ENCODE peak calls at places on chromosomes 6 and 20, in ten cellular contexts. I is mammary epithelial cell; C is AG09319; N is Calu3; T is CD4-positive, alpha-beta T cell; L is A549; R is uterus; P is left ventricle myocardium inferior; S is bronchial epithelial cell; A is AG09309. H is an unnamed sample.
A peak's percentile ranks its signal among the peaks of the same experiment; 100 is the strongest.

GRCh38 chr6:157597461-157598312 is 216.7 kb downstream of the ZDHHC14 start:
- DNase-seq in I (peak; percentile 24), C (no peak), N (peak; percentile 44), T (no peak), L (peak; percentile 28), R (peak; percentile 40), P (peak; percentile 36), S (peak; percentile 22), A (no peak), H (peak; percentile 64)

GRCh38 chr6:84652356-84653026 is 111.9 kb downstream of the TBX18 start:
- DNase-seq in I (peak; percentile 64), C (peak; percentile 61), N (peak; percentile 20), T (no peak), L (peak; percentile 2), R (no peak), P (no peak), S (peak; percentile 78), A (peak; percentile 84), H (no peak)

GRCh38 chr6:35160642-35161041 is 19.5 kb upstream of the TCP11 start:
- DNase-seq in I (no peak), C (no peak), N (no peak), T (no peak), L (no peak), R (no peak), P (no peak), S (no peak), A (no peak), H (no peak)

GRCh38 chr6:16733085-16733484 is 28.2 kb downstream of the ATXN1 start:
- DNase-seq in I (no peak), C (no peak), N (no peak), T (no peak), L (no peak), R (no peak), P (peak; percentile 28), S (no peak), A (no peak), H (no peak)

GRCh38 chr6:159978291-159979135 is 9.6 kb downstream of the IGF2R start:
- DNase-seq in I (no peak), C (no peak), N (peak; percentile 45), T (no peak), L (no peak), R (no peak), P (no peak), S (peak; percentile 63), A (no peak), H (no peak)

GRCh38 chr20:57659131-57659788 is 39.0 kb upstream of the ZBP1 start:
- DNase-seq in I (no peak), C (no peak), N (peak; percentile 4), T (no peak), L (no peak), R (peak; percentile 9), P (peak; percentile 5), S (no peak), A (no peak), H (peak; percentile 20)

GRCh38 chr20:53269380-53269779 is 297.2 kb downstream of the TSHZ2 start:
- DNase-seq in I (no peak), C (no peak), N (no peak), T (no peak), L (no peak), R (no peak), P (no peak), S (no peak), A (no peak), H (no peak)

GRCh38 chr6:135667694-135668455 is 170.3 kb upstream of the AHI1 start:
- DNase-seq in I (peak; percentile 23), C (peak; percentile 20), N (peak; percentile 1), T (no peak), L (peak; percentile 1), R (no peak), P (peak; percentile 30), S (peak; percentile 37), A (peak; percentile 32), H (peak; percentile 40)

GRCh38 chr6:10963113-10963512 is 76.3 kb downstream of the SYCP2L start:
- DNase-seq in I (no peak), C (no peak), N (no peak), T (no peak), L (no peak), R (no peak), P (no peak), S (no peak), A (no peak), H (no peak)

GRCh38 chr6:10962673-10963072 is 75.8 kb downstream of the SYCP2L start:
- DNase-seq in I (peak; percentile 79), C (peak; percentile 59), N (no peak), T (no peak), L (no peak), R (no peak), P (no peak), S (peak; percentile 73), A (peak; percentile 65), H (no peak)

GRCh38 chr6:10964684-10965083 is 77.8 kb downstream of the SYCP2L start:
- DNase-seq in I (no peak), C (no peak), N (no peak), T (no peak), L (no peak), R (no peak), P (no peak), S (no peak), A (no peak), H (no peak)

GRCh38 chr6:10960171-10960570 is 73.3 kb downstream of the SYCP2L start:
- DNase-seq in I (no peak), C (no peak), N (no peak), T (no peak), L (no peak), R (no peak), P (no peak), S (no peak), A (no peak), H (no peak)

DNA sequence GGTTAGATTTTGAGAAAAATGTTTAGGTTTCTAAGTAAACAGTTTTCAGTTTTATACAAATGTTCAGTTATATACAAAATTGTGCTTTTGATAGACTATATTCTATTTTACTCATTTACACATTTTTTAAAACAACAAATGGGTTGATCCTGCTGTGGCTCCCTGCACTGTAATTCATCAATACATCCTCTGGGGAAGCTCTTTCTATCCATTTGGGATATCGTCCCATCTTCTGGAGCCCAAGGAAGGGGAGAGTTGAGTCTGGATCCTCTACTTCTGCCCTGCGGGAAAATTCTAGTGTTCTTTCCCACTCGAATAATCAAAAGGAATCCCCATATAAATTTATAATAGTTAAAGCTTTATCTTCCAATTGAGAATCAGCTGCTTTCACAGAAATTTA is 75.0 kb downstream of the SYCP2L start:
- DNase-seq in I (no peak), C (no peak), N (no peak), T (no peak), L (no peak), R (no peak), P (no peak), S (no peak), A (no peak), H (no peak)
- TF ChIP-seq CTCF in I (no peak), C (no peak), N (no peak), T (no peak), L (no peak), R (no peak), P (no peak), S (no peak), A (no peak), H (no peak)

GRCh38 chr6:127554435-127555006 is 22.5 kb upstream of the C6orf58 start:
- DNase-seq in I (peak; percentile 41), C (no peak), N (peak; percentile 54), T (no peak), L (peak; percentile 33), R (no peak), P (no peak), S (peak; percentile 57), A (no peak), H (no peak)
- TF ChIP-seq CTCF in I (peak; percentile 60), C (peak; percentile 44), N (no peak), T (no peak), L (peak; percentile 78), R (no peak), P (peak; percentile 31), S (peak; percentile 45), A (peak; percentile 64), H (no peak)

GRCh38 chr6:3278691-3279090 is 19.9 kb downstream of the PSMG4 start:
- DNase-seq in I (no peak), C (no peak), N (no peak), T (no peak), L (no peak), R (peak; percentile 9), P (no peak), S (no peak), A (no peak), H (no peak)

GRCh38 chr6:3277851-3278416 is 19.2 kb downstream of the PSMG4 start:
- DNase-seq in I (no peak), C (no peak), N (no peak), T (no peak), L (no peak), R (peak; percentile 18), P (no peak), S (no peak), A (no peak), H (no peak)

GRCh38 chr6:3273707-3274521 is 15.2 kb downstream of the PSMG4 start:
- DNase-seq in I (no peak), C (no peak), N (no peak), T (no peak), L (no peak), R (no peak), P (no peak), S (no peak), A (no peak), H (no peak)

GRCh38 chr6:3277251-3277650 is 18.5 kb downstream of the PSMG4 start:
- DNase-seq in I (no peak), C (no peak), N (no peak), T (no peak), L (no peak), R (no peak), P (no peak), S (no peak), A (no peak), H (no peak)

GRCh38 chr6:3276174-3277167 is 17.7 kb downstream of the PSMG4 start:
- DNase-seq in I (no peak), C (no peak), N (no peak), T (no peak), L (no peak), R (no peak), P (no peak), S (no peak), A (no peak), H (no peak)
- TF ChIP-seq CTCF in I (no peak), C (no peak), N (no peak), T (no peak), L (no peak), R (no peak), P (no peak), S (no peak), A (no peak), H (no peak)

GRCh38 chr6:15335385-15335784 is 89.5 kb downstream of the JARID2 start:
- DNase-seq in I (no peak), C (no peak), N (no peak), T (no peak), L (no peak), R (no peak), P (no peak), S (no peak), A (no peak), H (no peak)

GRCh38 chr6:15331629-15332241 is 85.9 kb downstream of the JARID2 start:
- DNase-seq in I (no peak), C (no peak), N (no peak), T (no peak), L (no peak), R (no peak), P (no peak), S (no peak), A (no peak), H (no peak)

GRCh38 chr6:15330174-15330934 is 84.5 kb downstream of the JARID2 start:
- DNase-seq in I (peak; percentile 63), C (no peak), N (no peak), T (no peak), L (no peak), R (no peak), P (no peak), S (peak; percentile 55), A (no peak), H (no peak)

GRCh38 chr6:15331143-15331542 is 85.3 kb downstream of the JARID2 start:
- DNase-seq in I (peak; percentile 64), C (no peak), N (no peak), T (no peak), L (no peak), R (no peak), P (no peak), S (peak; percentile 67), A (no peak), H (no peak)

DNA sequence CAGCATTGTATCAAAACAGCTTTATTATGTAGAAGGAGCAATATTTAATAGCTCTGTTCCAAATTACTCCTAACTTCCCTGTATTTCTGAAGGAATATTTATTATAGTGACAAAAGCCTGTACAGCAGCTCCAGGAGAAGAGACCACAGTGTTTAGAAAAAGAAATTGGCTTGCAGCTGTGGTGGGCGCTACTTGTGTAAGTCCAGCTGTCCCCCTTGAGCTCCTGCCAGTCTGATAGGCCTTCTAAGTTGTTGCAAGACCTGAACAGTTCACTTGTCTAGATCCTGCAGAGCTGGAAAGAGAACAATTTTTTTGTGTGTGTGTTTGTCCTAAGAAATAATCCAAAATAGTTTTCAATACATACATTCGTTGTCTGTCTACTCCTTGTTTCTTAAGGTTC is 86.6 kb downstream of the JARID2 start:
- DNase-seq in I (no peak), C (no peak), N (no peak), T (no peak), L (no peak), R (no peak), P (no peak), S (no peak), A (no peak), H (no peak)
- TF ChIP-seq CTCF in I (no peak), C (no peak), N (no peak), T (no peak), L (no peak), R (no peak), P (no peak), S (no peak), A (no peak), H (no peak)

H was measured in glutamatergic neuron.